ENCODE peak calls at places on chromosomes 13 and 19, in six cellular contexts. K is pancreas, Y is Calu3, I is coronary artery, X is PC-3, S is mesothelial cell of epicardium. B is an unnamed sample.

GRCh38 chr19:2532252-2533071 is 56.5 kb downstream of the GADD45B start:
- DNase-seq in K (no peak), Y (no peak), I (no peak), X (peak; percentile 91), S (no peak), B (no peak)

GRCh38 chr13:47277774-47278173 is 380.9 kb upstream of the HTR2A start:
- DNase-seq in K (no peak), Y (no peak), I (no peak), X (no peak), S (no peak), B (no peak)

GRCh38 chr13:80113714-80114454 is 227.0 kb downstream of the SPRY2 start:
- DNase-seq in K (no peak), Y (no peak), I (no peak), X (peak; percentile 51), S (no peak), B (no peak)

GRCh38 chr19:40735003-40735771 is 15.1 kb downstream of the ACTMAP start:
- DNase-seq in K (no peak), Y (no peak), I (no peak), X (no peak), S (no peak), B (no peak)

GRCh38 chr19:35736913-35737886 is 5.1 kb downstream of the IGFLR1 start:
- DNase-seq in K (peak; percentile 52), Y (peak; percentile 34), I (no peak), X (peak; percentile 18), S (no peak), B (no peak)

GRCh38 chr19:3183721-3184641 is 1.7 kb upstream of the NCLN start:
- DNase-seq in K (peak; percentile 34), Y (no peak), I (no peak), X (no peak), S (no peak), B (no peak)

GRCh38 chr19:33437351-33438015 is 64.0 kb downstream of the CEBPG start:
- DNase-seq in K (peak; percentile 8), Y (no peak), I (no peak), X (no peak), S (peak; percentile 61), B (peak; percentile 11)

GRCh38 chr19:41844601-41845000 is at the start of gene LYPD4:
- DNase-seq in K (no peak), Y (no peak), I (no peak), X (no peak), S (no peak), B (no peak)

GRCh38 chr13:97125810-97126738 is 96.1 kb upstream of the MBNL2 start:
- DNase-seq in K (no peak), Y (no peak), I (no peak), X (peak; percentile 61), S (no peak), B (no peak)

GRCh38 chr19:33241530-33242101 is 16.0 kb upstream of the SLC7A10 start:
- DNase-seq in K (peak; percentile 82), Y (peak; percentile 41), I (no peak), X (peak; percentile 4), S (no peak), B (no peak)

GRCh38 chr13:25490236-25490635 is 118.5 kb downstream of the ATP8A2 start:
- DNase-seq in K (no peak), Y (no peak), I (no peak), X (no peak), S (no peak), B (no peak)

GRCh38 chr13:32731576-32731975 is 145.3 kb downstream of the PDS5B start:
- DNase-seq in K (no peak), Y (no peak), I (no peak), X (peak; percentile 58), S (no peak), B (no peak)

GRCh38 chr13:66661336-66661735 is 568.8 kb downstream of the PCDH9 start:
- DNase-seq in K (no peak), Y (no peak), I (no peak), X (no peak), S (no peak), B (no peak)

GRCh38 chr13:43244482-43244881 is 221.1 kb downstream of the DNAJC15 start:
- DNase-seq in K (no peak), Y (no peak), I (no peak), X (no peak), S (no peak), B (no peak)

GRCh38 chr19:32361574-32362317 is 16.3 kb downstream of the ZNF507 start:
- DNase-seq in K (no peak), Y (no peak), I (no peak), X (no peak), S (no peak), B (no peak)

GRCh38 chr13:113554333-113554700 is 30.2 kb upstream of the TFDP1 start:
- DNase-seq in K (no peak), Y (no peak), I (peak; percentile 33), X (no peak), S (no peak), B (no peak)

GRCh38 chr19:12035220-12036172 is at the start of gene ZNF433:
- DNase-seq in K (peak; percentile 99), Y (peak; percentile 94), I (peak; percentile 95), X (peak; percentile 98), S (peak; percentile 96), B (peak; percentile 93)

GRCh38 chr19:37007587-37008220 is 70.5 kb upstream of the ZNF420 start:
- DNase-seq in K (peak; percentile 78), Y (no peak), I (no peak), X (no peak), S (no peak), B (no peak)

GRCh38 chr19:1082928-1083816 is 12.0 kb downstream of the POLR2E start:
- DNase-seq in K (peak; percentile 84), Y (no peak), I (no peak), X (no peak), S (no peak), B (no peak)

GRCh38 chr13:39036212-39036611 is 1.7 kb downstream of the PROSER1 start:
- DNase-seq in K (no peak), Y (no peak), I (no peak), X (peak; percentile 26), S (no peak), B (peak; percentile 19)

GRCh38 chr19:54191671-54192453 is 754 bp downstream of the TSEN34 start:
- DNase-seq in K (peak; percentile 77), Y (no peak), I (no peak), X (no peak), S (no peak), B (no peak)

GRCh38 chr19:15810335-15810734 is 5.1 kb downstream of the OR10H1 start:
- DNase-seq in K (no peak), Y (no peak), I (no peak), X (peak; percentile 81), S (no peak), B (peak; percentile 12)
- TF ChIP-seq CTCF in K (no peak), Y (no peak), I (no peak), X (peak; percentile 77), S (no peak), B (peak; percentile 66)

GRCh38 chr19:5881543-5882299 is 11.4 kb upstream of the FUT5 start:
- DNase-seq in K (no peak), Y (no peak), I (no peak), X (no peak), S (no peak), B (no peak)

GRCh38 chr19:5877869-5878268 is 7.5 kb upstream of the FUT5 start:
- DNase-seq in K (no peak), Y (no peak), I (no peak), X (no peak), S (no peak), B (no peak)

GRCh38 chr19:5882421-5882968 is 12.2 kb upstream of the FUT5 start:
- DNase-seq in K (no peak), Y (no peak), I (no peak), X (no peak), S (no peak), B (no peak)

GRCh38 chr19:5880196-5880595 is 9.9 kb upstream of the FUT5 start:
- DNase-seq in K (no peak), Y (no peak), I (no peak), X (no peak), S (no peak), B (no peak)

GRCh38 chr19:5880604-5881078 is 10.3 kb upstream of the FUT5 start:
- DNase-seq in K (no peak), Y (no peak), I (no peak), X (no peak), S (no peak), B (peak; percentile 93)
- TF ChIP-seq CTCF in K (no peak), Y (no peak), I (no peak), X (no peak), S (no peak), B (no peak)

DNA sequence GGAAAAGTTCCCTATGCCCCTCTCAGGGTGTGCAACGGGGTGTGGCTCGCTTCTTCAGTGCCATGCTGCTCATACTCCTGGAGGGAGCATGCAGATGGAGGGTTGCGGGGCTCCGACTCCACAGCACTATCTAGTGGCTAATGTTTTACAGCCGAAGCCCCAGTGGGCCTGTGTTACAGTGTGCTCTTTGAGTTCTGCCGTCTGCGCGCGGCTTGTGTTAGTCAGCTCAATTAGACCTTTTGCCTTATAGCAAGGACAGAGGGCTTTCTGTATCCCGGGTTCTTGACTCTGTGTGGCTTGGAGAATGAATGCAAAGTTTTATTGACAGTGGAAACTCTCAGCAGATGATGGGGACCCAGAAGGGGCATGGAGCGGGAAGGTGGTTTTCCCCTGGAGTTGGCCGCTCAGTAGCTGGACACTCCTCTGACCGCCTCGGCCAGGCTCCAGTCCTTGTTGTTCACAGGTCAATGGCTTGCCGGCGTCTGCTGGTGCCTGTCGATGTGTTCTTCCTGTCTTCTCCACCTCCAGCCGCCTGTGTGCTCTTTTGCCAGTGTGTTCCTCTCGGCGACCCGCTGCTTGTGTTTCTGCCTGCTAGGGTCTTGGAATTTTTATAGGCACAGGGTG is 383.4 kb downstream of the LMO7 start:
- DNase-seq in K (peak; percentile 43), Y (no peak), I (no peak), X (peak; percentile 88), S (no peak), B (no peak)
- TF ChIP-seq CTCF in K (no peak), Y (no peak), I (no peak), X (peak; percentile 77), S (no peak), B (no peak)

GRCh38 chr19:38209671-38210457 is 14.2 kb downstream of the DPF1 start:
- DNase-seq in K (no peak), Y (no peak), I (no peak), X (no peak), S (no peak), B (no peak)

GRCh38 chr19:38209152-38209551 is 14.9 kb downstream of the DPF1 start:
- DNase-seq in K (no peak), Y (no peak), I (no peak), X (no peak), S (no peak), B (no peak)

GRCh38 chr19:38211779-38212178 is 12.2 kb downstream of the DPF1 start:
- DNase-seq in K (no peak), Y (no peak), I (no peak), X (no peak), S (no peak), B (no peak)

GRCh38 chr19:38210458-38210987 is 13.5 kb downstream of the DPF1 start:
- DNase-seq in K (no peak), Y (no peak), I (no peak), X (no peak), S (peak; percentile 73), B (no peak)

DNA sequence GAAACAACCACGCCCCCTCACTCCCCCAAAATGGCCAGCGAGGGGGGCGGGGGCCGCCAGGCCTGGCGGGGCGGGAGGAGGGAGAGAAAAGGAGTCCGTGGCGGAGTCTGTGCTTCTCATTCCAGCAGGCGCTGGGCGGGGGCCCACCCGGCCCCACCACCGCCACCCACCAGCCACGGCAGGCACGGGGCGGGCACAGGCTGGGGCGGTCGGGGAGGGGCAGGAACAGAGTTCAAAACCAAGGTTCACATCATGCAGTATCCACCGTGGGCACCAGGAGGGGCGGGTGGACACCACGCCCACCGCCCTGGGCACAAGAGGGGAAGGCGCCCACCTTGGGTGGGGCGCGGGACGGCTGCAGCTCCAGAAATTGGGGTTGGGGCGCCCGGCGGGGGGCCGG is 12.8 kb downstream of the DPF1 start:
- DNase-seq in K (no peak), Y (no peak), I (no peak), X (no peak), S (no peak), B (no peak)
- TF ChIP-seq CTCF in K (no peak), Y (peak; percentile 45), I (no peak), X (no peak), S (no peak), B (no peak)